ENCODE peak calls at places on chromosome 7, in six cellular contexts. L is stimulated activated CD8-positive, alpha-beta memory T cell treated with anti-CD3 and anti-CD28 coated beads, Interleukin-2, amount 100 ng/mL, for 1 hour; K is amygdala; A is psoas muscle; R is fibroblast of pulmonary artery; O is HFFc6. W is an unnamed sample.

GRCh38 chr7:74362262-74362661 is 73.1 kb downstream of the CLIP2 start:
- DNase-seq in L (no peak), K (no peak), A (no peak), R (no peak), O (no peak), W (no peak)

GRCh38 chr7:105512415-105512814 is 9.7 kb downstream of the PUS7 start:
- DNase-seq in L (no peak), K (no peak), A (no peak), R (no peak), O (no peak), W (no peak)

GRCh38 chr7:105851064-105851463 is 25.3 kb downstream of the ATXN7L1 start:
- DNase-seq in L (no peak), K (no peak), A (no peak), R (no peak), O (no peak), W (no peak)

GRCh38 chr7:30475580-30475979 is 3.0 kb downstream of the NOD1 start:
- DNase-seq in L (no peak), K (no peak), A (no peak), R (no peak), O (no peak), W (peak)

GRCh38 chr7:156639426-156640256 is 933 bp upstream of the RNF32 start:
- DNase-seq in L (no peak), K (peak), A (no peak), R (no peak), O (no peak), W (peak)

GRCh38 chr7:73945022-73945421 is 83.0 kb upstream of the ELN start:
- DNase-seq in L (no peak), K (no peak), A (no peak), R (no peak), O (no peak), W (no peak)

GRCh38 chr7:124324262-124324661 is 291.4 kb upstream of the TMEM229A start:
- DNase-seq in L (no peak), K (no peak), A (no peak), R (no peak), O (no peak), W (no peak)

GRCh38 chr7:138890782-138891445 is 90.3 kb downstream of the KIAA1549 start:
- DNase-seq in L (no peak), K (no peak), A (peak), R (peak), O (peak), W (no peak)

W was measured in aorta.